ENCODE peak calls at places on chromosome 3, in seven cellular contexts. O, M, G, V, I, C and S are unnamed samples. For H3K9me3, the result is how much of the 10 kb centered on the place peaks cover.

GRCh38 chr3:130635285-130635684 is 111.3 kb downstream of the PIK3R4 start:
- DNase-seq in O (no peak), G (no peak), C (no peak), I (no peak), V (no peak), M (no peak), S (no peak)

GRCh38 chr3:184693011-184693975 is 18.6 kb downstream of the MAGEF1 start:
- DNase-seq in I (no peak), C (no peak), G (no peak), M (no peak), O (peak), V (no peak), S (no peak)

GRCh38 chr3:46693038-46693896 is at the start of gene ALS2CL:
- DNase-seq in I (no peak), O (peak), V (peak), G (no peak), M (peak), C (peak), S (peak)

GRCh38 chr3:157094301-157094700 is 65.6 kb downstream of the CCNL1 start:
- DNase-seq in V (no peak), I (no peak), M (no peak), O (no peak), G (no peak), C (no peak), S (no peak)

GRCh38 chr3:81395739-81396138 is 365.7 kb downstream of the GBE1 start:
- DNase-seq in G (no peak), C (no peak), O (peak), M (no peak), V (no peak), I (no peak), S (no peak)

GRCh38 chr3:63043631-63044030 is 168.4 kb upstream of the CADPS start:
- DNase-seq in C (no peak), V (no peak), G (no peak), O (no peak), I (no peak), M (no peak), S (no peak)

GRCh38 chr3:57127849-57128566 is 37.1 kb downstream of the IL17RD start:
- DNase-seq in I (no peak), C (no peak), V (no peak), M (peak), O (peak), G (no peak), S (no peak)

GRCh38 chr3:48287034-48287433 is 46.1 kb downstream of the ZNF589 start:
- DNase-seq in V (no peak), G (no peak), O (no peak), I (no peak), C (no peak), M (no peak), S (no peak)

GRCh38 chr3:53921296-53921695 is 29.6 kb upstream of the SELENOK start:
- DNase-seq in V (no peak), C (no peak), M (peak), G (no peak), I (no peak), O (no peak), S (no peak)

GRCh38 chr3:76970006-76970680 is 69.8 kb upstream of the ROBO2 start:
- DNase-seq in I (no peak), C (no peak), G (no peak), V (no peak), O (no peak), M (no peak), S (no peak)

GRCh38 chr3:50139308-50139707 is 15.8 kb upstream of the SEMA3F start:
- DNase-seq in V (no peak), O (no peak), C (no peak), G (no peak), I (no peak), M (no peak), S (no peak)

GRCh38 chr3:141049681-141050080 is 1.5 kb upstream of the SPSB4 start:
- DNase-seq in G (no peak), I (no peak), C (no peak), O (peak), V (no peak), M (no peak), S (no peak)

GRCh38 chr3:181610083-181610972 is 101.4 kb upstream of the SOX2 start:
- DNase-seq in V (no peak), O (no peak), G (no peak), I (no peak), M (no peak), C (no peak), S (no peak)

GRCh38 chr3:123584284-123584987 is 417 bp downstream of the HACD2 start:
- DNase-seq in V (no peak), C (peak), I (no peak), M (peak), G (no peak), O (no peak), S (peak)

GRCh38 chr3:193982258-193982659 is 153.7 kb upstream of the HES1 start:
- DNase-seq in G (peak), C (peak), V (no peak), M (peak), I (no peak), O (no peak), S (no peak)

GRCh38 chr3:125351814-125352456 is 23.2 kb downstream of the ZNF148 start:
- DNase-seq in V (no peak), C (no peak), G (no peak), O (no peak), I (no peak), M (no peak), S (no peak)

GRCh38 chr3:156978471-156978961 is 152.4 kb downstream of the LEKR1 start:
- DNase-seq in V (no peak), I (no peak), M (no peak), O (no peak), C (no peak), G (no peak), S (no peak)

GRCh38 chr3:32045091-32045964 is 61.1 kb upstream of the GPD1L start:
- DNase-seq in G (no peak), O (peak), I (no peak), M (peak), C (no peak), V (no peak), S (no peak)

GRCh38 chr3:98188553-98188952 is 22.1 kb downstream of the OR5H15 start:
- DNase-seq in G (no peak), V (no peak), C (no peak), M (no peak), O (no peak), I (no peak), S (no peak)

GRCh38 chr3:150384517-150385212 is 23.4 kb upstream of the TSC22D2 start:
- DNase-seq in M (peak), O (no peak), I (no peak), V (peak), C (peak), G (no peak), S (no peak)

GRCh38 chr3:197224034-197224444 is 74.4 kb downstream of the DLG1 start:
- DNase-seq in M (peak), V (no peak), C (no peak), I (no peak), O (no peak), G (no peak), S (no peak)

GRCh38 chr3:105812194-105812586 is 56.6 kb downstream of the CBLB start:
- DNase-seq in V (no peak), I (no peak), M (peak), C (no peak), G (no peak), O (no peak), S (no peak)

GRCh38 chr3:52154135-52155094 is at the start of gene POC1A:
- DNase-seq in G (peak), C (peak), I (peak), O (peak), V (peak), M (peak), S (peak)

GRCh38 chr3:52456169-52456799 is 880 bp downstream of the NISCH start:
- DNase-seq in C (no peak), V (no peak), M (peak), G (no peak), O (peak), I (no peak), S (no peak)

GRCh38 chr3:41317718-41318117 is 118.4 kb downstream of the CTNNB1 start:
- DNase-seq in I (no peak), O (no peak), V (no peak), C (no peak), G (no peak), M (peak), S (no peak)

GRCh38 chr3:3798641-3799113 is 554 bp upstream of the LRRN1 start:
- DNase-seq in O (peak), I (no peak), G (no peak), V (no peak), C (peak), M (no peak), S (no peak)

GRCh38 chr3:129507181-129507831 is 21.1 kb upstream of the RHO start:
- DNase-seq in G (no peak), I (no peak), V (no peak), C (no peak), M (no peak), O (no peak), S (no peak)

GRCh38 chr3:71694358-71694999 is 30.7 kb downstream of the EIF4E3 start:
- DNase-seq in O (no peak), V (no peak), M (peak), I (no peak), C (no peak), G (no peak), S (no peak)
- H3K9me3 ChIP-seq in O (under half), V (under half), M (under half), I (under half), C (under half), G (under half), S (under half)

GRCh38 chr3:58962816-58963215 is 87.0 kb downstream of the CFAP20DC start:
- DNase-seq in O (no peak), C (no peak), M (peak), I (no peak), G (no peak), V (no peak), S (no peak)

GRCh38 chr3:58962040-58962651 is 87.7 kb downstream of the CFAP20DC start:
- DNase-seq in O (no peak), C (no peak), G (no peak), M (no peak), I (no peak), V (no peak), S (no peak)

GRCh38 chr3:58963928-58964497 is 85.8 kb downstream of the CFAP20DC start:
- DNase-seq in O (no peak), C (no peak), M (no peak), V (no peak), G (no peak), I (no peak), S (no peak)

DNA sequence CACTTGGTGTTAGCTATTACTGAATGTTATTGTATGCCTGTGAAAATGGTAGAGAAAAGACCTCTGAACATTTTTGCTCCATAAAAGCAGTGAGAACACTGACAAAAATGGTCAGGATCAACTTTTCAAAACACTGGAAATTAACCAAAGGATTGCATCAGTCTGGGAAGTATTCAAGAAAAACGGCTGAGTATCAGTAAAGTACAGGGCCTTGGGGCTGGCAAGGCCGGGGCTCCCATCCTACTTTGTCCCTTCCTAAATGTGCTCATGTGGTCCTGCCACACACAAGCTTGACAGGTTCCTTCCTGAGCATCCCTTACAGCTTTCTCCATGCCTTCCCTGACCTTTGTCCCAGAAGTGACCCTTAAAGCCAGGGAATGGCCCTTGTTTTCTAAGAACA is 84.0 kb downstream of the CFAP20DC start:
- DNase-seq in I (no peak), C (no peak), M (peak), V (no peak), O (no peak), G (no peak), S (no peak)
- H3K9me3 ChIP-seq in I (under half), C (under half), M (under half), V (under half), O (under half), G (under half), S (under half)

DNA sequence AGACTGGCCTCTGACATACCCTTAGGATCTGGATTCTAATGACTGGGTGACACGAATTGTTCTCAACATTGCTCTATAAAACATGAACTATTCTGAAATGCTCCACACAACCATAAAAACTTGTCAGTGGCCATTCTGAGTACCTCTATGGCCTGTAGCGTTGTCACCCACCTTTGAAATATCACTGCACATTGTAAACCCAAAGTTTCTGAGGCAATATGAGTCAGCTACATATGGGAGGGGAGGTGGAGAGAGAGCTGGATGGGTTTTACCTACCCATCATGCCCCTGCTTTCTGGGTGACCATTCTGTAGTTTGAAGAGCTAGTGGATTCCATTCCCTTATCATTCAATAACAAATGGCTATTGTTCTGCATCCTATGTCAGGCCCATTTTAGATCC is 546.2 kb upstream of the TBL1XR1 start:
- DNase-seq in O (no peak), V (no peak), C (no peak), I (no peak), M (no peak), G (no peak), S (no peak)
- H3K9me3 ChIP-seq in O (under half), V (under half), C (under half), I (under half), M (under half), G (under half), S (under half)

GRCh38 chr3:66317750-66318366 is 97.1 kb downstream of the SLC25A26 start:
- DNase-seq in O (no peak), M (no peak), V (no peak), G (no peak), I (no peak), C (no peak), S (no peak)

GRCh38 chr3:66320390-66320789 is 99.6 kb downstream of the SLC25A26 start:
- DNase-seq in M (no peak), C (no peak), G (no peak), I (no peak), V (no peak), O (no peak), S (no peak)

GRCh38 chr3:66312039-66312438 is 91.2 kb downstream of the SLC25A26 start:
- DNase-seq in O (no peak), G (no peak), M (no peak), V (no peak), I (no peak), C (no peak), S (no peak)

DNA sequence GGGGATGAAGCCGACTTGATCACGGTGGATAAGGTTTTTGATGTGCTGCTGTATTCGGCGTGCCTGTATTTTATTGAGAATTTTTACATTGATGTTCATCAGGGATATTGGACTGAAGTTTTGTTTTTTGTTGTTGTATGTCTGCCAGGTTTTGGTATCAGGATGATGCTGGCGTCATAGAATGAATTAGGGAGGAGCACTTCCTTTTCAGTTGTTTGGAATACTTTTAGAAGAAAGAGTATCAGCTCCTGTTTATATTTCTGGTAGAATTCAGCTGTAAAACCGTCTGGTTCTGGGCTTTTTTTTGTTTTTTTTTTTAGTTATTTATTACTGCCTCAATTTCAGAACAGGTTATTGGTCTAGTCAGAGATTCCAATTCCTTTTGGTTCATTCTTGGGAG is 93.7 kb downstream of the SLC25A26 start:
- DNase-seq in M (no peak), C (no peak), G (no peak), V (no peak), I (no peak), O (no peak), S (no peak)
- H3K9me3 ChIP-seq in M (under half), C (under half), G (under half), V (under half), I (under half), O (under half), S (under half)

GRCh38 chr3:13218541-13218908 is 145.3 kb upstream of the IQSEC1 start:
- DNase-seq in M (no peak), O (no peak), I (no peak), V (no peak), G (no peak), C (no peak), S (no peak)
- H3K9me3 ChIP-seq in M (under half), O (under half), I (under half), V (under half), G (under half), C (under half), S (under half)

GRCh38 chr3:43014216-43014615 is 35.1 kb downstream of the GASK1A start:
- DNase-seq in M (no peak), G (no peak), C (no peak), I (no peak), V (no peak), O (no peak), S (no peak)
- H3K9me3 ChIP-seq in M (under half), G (under half), C (under half), I (under half), V (half or more), O (under half), S (under half)

GRCh38 chr3:13901935-13902584 is 22.2 kb upstream of the WNT7A start:
- DNase-seq in I (no peak), O (no peak), G (no peak), V (no peak), M (no peak), C (no peak), S (no peak)
- H3K9me3 ChIP-seq in I (half or more), O (under half), G (half or more), V (half or more), M (under half), C (half or more), S (under half)